ENCODE peak calls at places on chromosomes 7 and 10, in ten cellular contexts. M, D, T, U, R, I, A, G, H and F are unnamed samples.

GRCh38 chr7:134044682-134045081 is 82.5 kb upstream of the LRGUK start:
- DNase-seq in U (peak; percentile 37), G (no peak), T (no peak), D (no peak), I (no peak), R (no peak), H (no peak), M (no peak), A (peak; percentile 58), F (no peak)

GRCh38 chr7:72805526-72806494 is 22.2 kb downstream of the TYW1B start:
- DNase-seq in I (peak; percentile 47), T (peak; percentile 38), M (no peak), D (no peak), R (no peak), G (no peak), A (peak; percentile 89), U (peak; percentile 39), H (no peak), F (no peak)

GRCh38 chr10:34740321-34740720 is 74.8 kb downstream of the PARD3 start:
- DNase-seq in M (peak; percentile 14), R (no peak), T (no peak), G (no peak), A (no peak), H (no peak), I (no peak), U (no peak), D (no peak), F (no peak)

GRCh38 chr10:131475043-131475442 is 163.5 kb upstream of the TCERG1L start:
- DNase-seq in U (no peak), T (no peak), D (no peak), I (no peak), G (no peak), M (no peak), R (no peak), H (no peak), A (no peak), F (no peak)

GRCh38 chr10:79270471-79271246 is 76.6 kb upstream of the PPIF start:
- DNase-seq in R (peak; percentile 37), U (no peak), D (no peak), A (no peak), H (no peak), G (no peak), I (no peak), T (no peak), M (no peak), F (no peak)

GRCh38 chr7:93890041-93890463 is 501 bp downstream of the TFPI2 start:
- DNase-seq in U (peak; percentile 33), G (no peak), T (peak; percentile 38), H (peak; percentile 73), D (no peak), M (no peak), I (peak; percentile 76), A (peak; percentile 74), R (no peak), F (no peak)

GRCh38 chr7:127822822-127823508 is 171.0 kb downstream of the SND1 start:
- DNase-seq in D (no peak), H (no peak), M (no peak), I (peak; percentile 91), T (no peak), G (no peak), U (no peak), A (no peak), R (no peak), F (no peak)

GRCh38 chr7:102260856-102261255 is 25.8 kb upstream of the SH2B2 start:
- DNase-seq in H (peak; percentile 65), A (peak; percentile 67), R (peak; percentile 71), M (peak; percentile 12), I (no peak), D (no peak), U (peak; percentile 25), T (peak; percentile 76), G (no peak), F (no peak)

GRCh38 chr10:100969175-100970075 is at the start of gene SEMA4G:
- DNase-seq in M (peak; percentile 62), U (peak; percentile 65), D (no peak), T (peak; percentile 60), I (peak; percentile 16), G (peak; percentile 19), A (peak; percentile 15), R (peak; percentile 25), H (peak; percentile 6), F (no peak)

GRCh38 chr7:7272294-7272693 is 90.0 kb downstream of the C1GALT1 start:
- DNase-seq in R (no peak), U (peak; percentile 81), H (no peak), M (no peak), G (no peak), D (peak; percentile 14), A (no peak), T (peak; percentile 5), I (no peak), F (no peak)

GRCh38 chr10:17257466-17258321 is 29.7 kb downstream of the VIM start:
- DNase-seq in U (peak; percentile 94), R (peak; percentile 51), G (peak; percentile 42), D (peak; percentile 77), M (peak; percentile 64), I (peak; percentile 77), T (peak; percentile 75), H (peak; percentile 79), A (peak; percentile 67), F (peak; percentile 72)

GRCh38 chr10:88838766-88839165 is 12.9 kb downstream of the ANKRD22 start:
- DNase-seq in T (no peak), A (no peak), D (no peak), R (no peak), G (no peak), I (no peak), U (no peak), H (no peak), M (no peak), F (no peak)